ENCODE peak calls at places on chromosome 2, in four cellular contexts. One of them, this sample, is unnamed.

GRCh38 chr2:58448065-58448507 is 207.0 kb upstream of the FANCL start:
- DNase-seq in ovary: peak; percentile 35
- DNase-seq in A549: peak; percentile 90
- DNase-seq in OCI-LY7: peak; percentile 50
- DNase-seq in this sample: peak; percentile 20

GRCh38 chr2:75200140-75200985 is 1.0 kb upstream of the TACR1 start:
- DNase-seq in ovary: peak; percentile 25
- DNase-seq in A549: peak; percentile 68
- DNase-seq in OCI-LY7: no peak
- DNase-seq in this sample: peak; percentile 64

GRCh38 chr2:7405861-7406715 is 488.9 kb downstream of the RNF144A start:
- DNase-seq in ovary: no peak
- DNase-seq in A549: no peak
- DNase-seq in OCI-LY7: no peak
- DNase-seq in this sample: no peak

GRCh38 chr2:164737612-164738081 is 104.0 kb downstream of the COBLL1 start:
- DNase-seq in ovary: peak; percentile 58
- DNase-seq in A549: peak; percentile 71
- DNase-seq in OCI-LY7: peak; percentile 73
- DNase-seq in this sample: no peak

GRCh38 chr2:217935245-217935879 is 67.4 kb downstream of the TNS1 start:
- DNase-seq in ovary: peak; percentile 63
- DNase-seq in A549: no peak
- DNase-seq in OCI-LY7: no peak
- DNase-seq in this sample: peak; percentile 63

GRCh38 chr2:46669996-46670793 is 190.8 kb downstream of the TMEM247 start:
- DNase-seq in ovary: no peak
- DNase-seq in A549: peak; percentile 40
- DNase-seq in OCI-LY7: no peak
- DNase-seq in this sample: no peak

GRCh38 chr2:96507957-96508520 is 2.9 kb upstream of the NEURL3 start:
- DNase-seq in ovary: peak; percentile 71
- DNase-seq in A549: peak; percentile 60
- DNase-seq in OCI-LY7: peak; percentile 75
- DNase-seq in this sample: peak; percentile 78

GRCh38 chr2:62370304-62371250 is 135.4 kb downstream of the TMEM17 start:
- DNase-seq in ovary: no peak
- DNase-seq in A549: no peak
- DNase-seq in OCI-LY7: no peak
- DNase-seq in this sample: no peak

GRCh38 chr2:26114144-26114543 is 58.7 kb upstream of the GAREM2 start:
- DNase-seq in ovary: no peak
- DNase-seq in A549: no peak
- DNase-seq in OCI-LY7: no peak
- DNase-seq in this sample: no peak

GRCh38 chr2:129888896-129889295 is 90.6 kb upstream of the RAB6C start:
- DNase-seq in ovary: no peak
- DNase-seq in A549: no peak
- DNase-seq in OCI-LY7: no peak
- DNase-seq in this sample: no peak

GRCh38 chr2:197810023-197810422 is 5.6 kb downstream of the PLCL1 start:
- DNase-seq in ovary: no peak
- DNase-seq in A549: no peak
- DNase-seq in OCI-LY7: no peak
- DNase-seq in this sample: no peak

GRCh38 chr2:161250864-161251436 is 57.3 kb upstream of the PSMD14 start:
- DNase-seq in ovary: no peak
- DNase-seq in A549: peak; percentile 73
- DNase-seq in OCI-LY7: peak; percentile 70
- DNase-seq in this sample: no peak

GRCh38 chr2:54572636-54573531 is 116.8 kb downstream of the SPTBN1 start:
- DNase-seq in ovary: no peak
- DNase-seq in A549: peak; percentile 72
- DNase-seq in OCI-LY7: no peak
- DNase-seq in this sample: no peak

GRCh38 chr2:58341047-58341446 is 99.9 kb upstream of the FANCL start:
- DNase-seq in ovary: no peak
- DNase-seq in A549: peak; percentile 5
- DNase-seq in OCI-LY7: no peak
- DNase-seq in this sample: no peak

GRCh38 chr2:240713928-240714746 is 22.5 kb downstream of the AQP12A start:
- DNase-seq in ovary: no peak
- DNase-seq in A549: no peak
- DNase-seq in OCI-LY7: no peak
- DNase-seq in this sample: no peak

GRCh38 chr2:1231664-1232063 is 181.6 kb upstream of the TPO start:
- DNase-seq in ovary: no peak
- DNase-seq in A549: peak; percentile 9
- DNase-seq in OCI-LY7: no peak
- DNase-seq in this sample: no peak

GRCh38 chr2:130933501-130933900 is 96.8 kb downstream of the ARHGEF4 start:
- DNase-seq in ovary: no peak
- DNase-seq in A549: no peak
- DNase-seq in OCI-LY7: no peak
- DNase-seq in this sample: no peak

GRCh38 chr2:101329026-101329425 is 20.5 kb upstream of the RNF149 start:
- DNase-seq in ovary: no peak
- DNase-seq in A549: no peak
- DNase-seq in OCI-LY7: no peak
- DNase-seq in this sample: no peak
- H3K4me1 ChIP-seq in ovary: no peaks in the 10 kb centered on the region
- H3K4me1 ChIP-seq in A549: no peaks in the 10 kb centered on the region
- H3K4me1 ChIP-seq in OCI-LY7: peaks cover 11% of the 10 kb centered on the region
- H3K4me1 ChIP-seq in this sample: peaks cover 29% of the 10 kb centered on the region

DNA sequence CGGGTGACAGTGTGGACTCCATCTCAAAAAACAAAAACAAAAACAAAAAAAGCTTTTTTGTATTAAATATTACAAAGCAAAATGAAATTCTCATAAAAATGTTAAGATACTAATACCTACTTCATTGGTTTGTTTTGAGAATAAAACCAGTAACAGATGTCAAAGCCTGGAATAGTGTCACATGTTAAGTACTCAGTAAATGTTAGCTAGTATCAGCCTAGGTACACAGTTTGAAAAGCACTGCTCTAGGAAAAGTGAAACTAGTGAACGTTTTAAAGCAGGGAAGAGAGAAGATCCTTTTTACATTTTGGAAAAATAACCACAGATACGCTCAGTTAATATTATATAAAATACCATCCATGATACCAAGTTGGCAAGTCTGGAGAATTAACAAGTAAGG is 37.1 kb upstream of the ADAM17 start:
- DNase-seq in ovary: no peak
- DNase-seq in A549: no peak
- DNase-seq in OCI-LY7: no peak
- DNase-seq in this sample: no peak
- TF ChIP-seq CTCF in ovary: no peak
- TF ChIP-seq CTCF in A549: no peak
- TF ChIP-seq CTCF in OCI-LY7: no peak
- TF ChIP-seq CTCF in this sample: no peak

GRCh38 chr2:40430741-40431599 is 20.9 kb downstream of the SLC8A1 start:
- DNase-seq in ovary: no peak
- DNase-seq in A549: no peak
- DNase-seq in OCI-LY7: no peak
- DNase-seq in this sample: no peak
- H3K4me1 ChIP-seq in ovary: no peaks in the 10 kb centered on the region
- H3K4me1 ChIP-seq in A549: peaks cover 25% of the 10 kb centered on the region
- H3K4me1 ChIP-seq in OCI-LY7: no peaks in the 10 kb centered on the region
- H3K4me1 ChIP-seq in this sample: peaks cover 98% of the 10 kb centered on the region

GRCh38 chr2:84065857-84066256 is 393.2 kb downstream of the SUCLG1 start:
- DNase-seq in ovary: no peak
- DNase-seq in A549: no peak
- DNase-seq in OCI-LY7: no peak
- DNase-seq in this sample: no peak

DNA sequence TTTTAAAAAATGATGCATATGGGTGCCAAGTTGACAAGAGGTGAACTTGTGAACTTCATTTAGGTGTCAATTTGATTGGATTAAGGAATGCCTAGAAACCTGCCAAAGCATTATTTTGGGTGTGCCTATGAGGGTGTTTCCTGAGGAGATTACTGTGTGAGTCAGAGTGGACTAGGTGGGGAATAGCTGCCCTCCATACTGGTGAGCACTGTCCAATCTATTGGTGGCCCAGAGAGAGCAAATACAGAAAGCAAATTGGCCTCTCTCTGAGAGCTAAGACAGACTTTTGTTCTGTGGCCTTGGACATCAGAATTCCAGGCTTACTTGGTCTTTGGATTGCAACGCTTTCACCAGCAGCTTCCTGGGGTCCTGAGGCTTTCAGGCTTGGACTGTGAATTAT is 388.0 kb downstream of the SUCLG1 start:
- DNase-seq in ovary: no peak
- DNase-seq in A549: no peak
- DNase-seq in OCI-LY7: no peak
- DNase-seq in this sample: no peak
- TF ChIP-seq CTCF in ovary: no peak
- TF ChIP-seq CTCF in A549: no peak
- TF ChIP-seq CTCF in OCI-LY7: no peak
- TF ChIP-seq CTCF in this sample: no peak

GRCh38 chr2:136114392-136114791 is 3.6 kb downstream of the CXCR4 start:
- DNase-seq in ovary: no peak
- DNase-seq in A549: no peak
- DNase-seq in OCI-LY7: no peak
- DNase-seq in this sample: no peak

GRCh38 chr2:136112949-136113766 is 4.8 kb downstream of the CXCR4 start:
- DNase-seq in ovary: no peak
- DNase-seq in A549: no peak
- DNase-seq in OCI-LY7: no peak
- DNase-seq in this sample: no peak

GRCh38 chr2:136113767-136114070 is 4.2 kb downstream of the CXCR4 start:
- DNase-seq in ovary: no peak
- DNase-seq in A549: no peak
- DNase-seq in OCI-LY7: no peak
- DNase-seq in this sample: no peak

GRCh38 chr2:136110528-136110927 is 7.4 kb downstream of the CXCR4 start:
- DNase-seq in ovary: no peak
- DNase-seq in A549: no peak
- DNase-seq in OCI-LY7: no peak
- DNase-seq in this sample: no peak

GRCh38 chr2:136112317-136112891 is 5.5 kb downstream of the CXCR4 start:
- DNase-seq in ovary: no peak
- DNase-seq in A549: no peak
- DNase-seq in OCI-LY7: no peak
- DNase-seq in this sample: no peak
- H3K4me1 ChIP-seq in ovary: peaks cover 4% of the 10 kb centered on the region
- H3K4me1 ChIP-seq in A549: peaks cover 9% of the 10 kb centered on the region
- H3K4me1 ChIP-seq in OCI-LY7: peaks cover 85% of the 10 kb centered on the region
- H3K4me1 ChIP-seq in this sample: peaks cover 13% of the 10 kb centered on the region